ENCODE peak calls at places on chromosomes 1 and 21, in six cellular contexts. One of them, this sample, is unnamed.

GRCh38 chr1:155166373-155167165 is 6.5 kb downstream of the KRTCAP2 start:
- DNase-seq in left lung: no peak
- DNase-seq in AG04450: no peak
- DNase-seq in heart right ventricle: peak; percentile 90
- DNase-seq in foreskin fibroblast: no peak
- DNase-seq in epithelial cell of esophagus: no peak
- DNase-seq in this sample: no peak

GRCh38 chr1:235873045-235873444 is 6.3 kb upstream of the LYST start:
- DNase-seq in foreskin fibroblast: no peak
- DNase-seq in left lung: no peak
- DNase-seq in AG04450: no peak
- DNase-seq in epithelial cell of esophagus: no peak
- DNase-seq in heart right ventricle: no peak
- DNase-seq in this sample: no peak

GRCh38 chr1:24045766-24046165 is 65.6 kb upstream of the SRSF10 start:
- DNase-seq in epithelial cell of esophagus: no peak
- DNase-seq in left lung: no peak
- DNase-seq in AG04450: no peak
- DNase-seq in foreskin fibroblast: peak; percentile 38
- DNase-seq in heart right ventricle: no peak
- DNase-seq in this sample: no peak

GRCh38 chr1:41414291-41414690 is 53.1 kb downstream of the FOXO6 start:
- DNase-seq in AG04450: no peak
- DNase-seq in foreskin fibroblast: no peak
- DNase-seq in heart right ventricle: no peak
- DNase-seq in epithelial cell of esophagus: no peak
- DNase-seq in left lung: no peak
- DNase-seq in this sample: no peak

GRCh38 chr1:7046314-7046713 is 261.1 kb downstream of the CAMTA1 start:
- DNase-seq in foreskin fibroblast: peak; percentile 16
- DNase-seq in AG04450: peak; percentile 30
- DNase-seq in heart right ventricle: peak; percentile 28
- DNase-seq in left lung: peak; percentile 39
- DNase-seq in epithelial cell of esophagus: peak; percentile 66
- DNase-seq in this sample: peak; percentile 48

GRCh38 chr1:155002479-155003226 is at the start of gene ZBTB7B:
- DNase-seq in foreskin fibroblast: no peak
- DNase-seq in left lung: peak; percentile 60
- DNase-seq in epithelial cell of esophagus: peak; percentile 35
- DNase-seq in heart right ventricle: no peak
- DNase-seq in AG04450: no peak
- DNase-seq in this sample: no peak

GRCh38 chr1:117967900-117968299 is 38.4 kb downstream of the WDR3 start:
- DNase-seq in AG04450: no peak
- DNase-seq in epithelial cell of esophagus: peak; percentile 79
- DNase-seq in left lung: no peak
- DNase-seq in heart right ventricle: no peak
- DNase-seq in foreskin fibroblast: no peak
- DNase-seq in this sample: no peak

GRCh38 chr1:16925635-16926490 is 4.1 kb downstream of the CROCC start:
- DNase-seq in foreskin fibroblast: no peak
- DNase-seq in left lung: no peak
- DNase-seq in heart right ventricle: no peak
- DNase-seq in AG04450: no peak
- DNase-seq in epithelial cell of esophagus: peak; percentile 95
- DNase-seq in this sample: no peak

GRCh38 chr21:27648560-27648959 is 681.7 kb upstream of the ADAMTS5 start:
- DNase-seq in left lung: no peak
- DNase-seq in foreskin fibroblast: peak; percentile 88
- DNase-seq in heart right ventricle: no peak
- DNase-seq in AG04450: peak; percentile 20
- DNase-seq in epithelial cell of esophagus: peak; percentile 84
- DNase-seq in this sample: no peak

GRCh38 chr1:7809742-7810141 is 25.7 kb downstream of the PER3 start:
- DNase-seq in AG04450: no peak
- DNase-seq in left lung: no peak
- DNase-seq in heart right ventricle: no peak
- DNase-seq in foreskin fibroblast: no peak
- DNase-seq in epithelial cell of esophagus: no peak
- DNase-seq in this sample: no peak

GRCh38 chr21:45074048-45074817 is at the start of gene ADARB1:
- DNase-seq in heart right ventricle: peak; percentile 48
- DNase-seq in AG04450: no peak
- DNase-seq in foreskin fibroblast: peak; percentile 53
- DNase-seq in left lung: peak; percentile 57
- DNase-seq in epithelial cell of esophagus: peak; percentile 66
- DNase-seq in this sample: no peak

GRCh38 chr1:231215676-231216385 is 25.2 kb upstream of the GNPAT start:
- DNase-seq in foreskin fibroblast: no peak
- DNase-seq in left lung: no peak
- DNase-seq in AG04450: no peak
- DNase-seq in heart right ventricle: no peak
- DNase-seq in epithelial cell of esophagus: no peak
- DNase-seq in this sample: no peak

GRCh38 chr1:56145524-56145923 is 433.8 kb downstream of the PLPP3 start:
- DNase-seq in left lung: no peak
- DNase-seq in heart right ventricle: no peak
- DNase-seq in AG04450: no peak
- DNase-seq in foreskin fibroblast: no peak
- DNase-seq in epithelial cell of esophagus: no peak
- DNase-seq in this sample: no peak

GRCh38 chr1:151512326-151512725 is 1.1 kb downstream of the CGN start:
- DNase-seq in heart right ventricle: no peak
- DNase-seq in left lung: no peak
- DNase-seq in AG04450: no peak
- DNase-seq in epithelial cell of esophagus: peak; percentile 32
- DNase-seq in foreskin fibroblast: no peak
- DNase-seq in this sample: no peak

GRCh38 chr1:41592451-41593125 is 108.1 kb upstream of the EDN2 start:
- DNase-seq in AG04450: no peak
- DNase-seq in left lung: no peak
- DNase-seq in heart right ventricle: no peak
- DNase-seq in epithelial cell of esophagus: no peak
- DNase-seq in foreskin fibroblast: no peak
- DNase-seq in this sample: no peak

GRCh38 chr1:167447521-167448136 is 70.7 kb downstream of the CD247 start:
- DNase-seq in left lung: peak; percentile 67
- DNase-seq in heart right ventricle: no peak
- DNase-seq in foreskin fibroblast: no peak
- DNase-seq in AG04450: no peak
- DNase-seq in epithelial cell of esophagus: peak; percentile 82
- DNase-seq in this sample: peak; percentile 34

GRCh38 chr1:235336903-235337302 is 8.5 kb downstream of the GGPS1 start:
- DNase-seq in AG04450: no peak
- DNase-seq in left lung: no peak
- DNase-seq in heart right ventricle: peak; percentile 18
- DNase-seq in foreskin fibroblast: no peak
- DNase-seq in epithelial cell of esophagus: no peak
- DNase-seq in this sample: no peak

GRCh38 chr21:35994605-35995004 is 65.7 kb downstream of the SETD4 start:
- DNase-seq in left lung: no peak
- DNase-seq in epithelial cell of esophagus: no peak
- DNase-seq in heart right ventricle: no peak
- DNase-seq in foreskin fibroblast: no peak
- DNase-seq in AG04450: no peak
- DNase-seq in this sample: no peak

DNA sequence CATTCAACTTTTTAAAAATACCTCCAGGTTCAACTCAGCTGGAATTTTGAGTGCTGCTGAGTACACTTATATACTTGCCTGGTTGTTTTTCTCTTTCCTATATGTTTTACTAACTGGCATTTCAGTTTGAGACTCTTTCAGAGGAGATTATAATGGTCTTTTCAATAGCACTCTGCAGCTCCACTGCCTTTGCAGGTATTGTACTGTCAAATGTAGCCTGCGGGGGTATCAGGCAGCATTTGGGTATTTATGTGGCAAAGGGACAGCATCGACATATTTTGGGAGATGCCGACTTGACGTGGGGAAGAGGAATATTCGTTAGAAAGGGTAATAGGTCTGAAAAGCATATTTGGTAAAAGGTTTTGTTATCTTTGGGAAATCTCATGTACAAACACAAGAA is 11.1 kb upstream of the TGFBR3 start:
- DNase-seq in AG04450: no peak
- DNase-seq in foreskin fibroblast: no peak
- DNase-seq in left lung: no peak
- DNase-seq in heart right ventricle: no peak
- DNase-seq in epithelial cell of esophagus: no peak
- DNase-seq in this sample: no peak
- TF ChIP-seq CTCF in AG04450: no peak
- TF ChIP-seq CTCF in foreskin fibroblast: no peak
- TF ChIP-seq CTCF in left lung: no peak
- TF ChIP-seq CTCF in heart right ventricle: no peak
- TF ChIP-seq CTCF in epithelial cell of esophagus: no peak
- TF ChIP-seq CTCF in this sample: no peak

DNA sequence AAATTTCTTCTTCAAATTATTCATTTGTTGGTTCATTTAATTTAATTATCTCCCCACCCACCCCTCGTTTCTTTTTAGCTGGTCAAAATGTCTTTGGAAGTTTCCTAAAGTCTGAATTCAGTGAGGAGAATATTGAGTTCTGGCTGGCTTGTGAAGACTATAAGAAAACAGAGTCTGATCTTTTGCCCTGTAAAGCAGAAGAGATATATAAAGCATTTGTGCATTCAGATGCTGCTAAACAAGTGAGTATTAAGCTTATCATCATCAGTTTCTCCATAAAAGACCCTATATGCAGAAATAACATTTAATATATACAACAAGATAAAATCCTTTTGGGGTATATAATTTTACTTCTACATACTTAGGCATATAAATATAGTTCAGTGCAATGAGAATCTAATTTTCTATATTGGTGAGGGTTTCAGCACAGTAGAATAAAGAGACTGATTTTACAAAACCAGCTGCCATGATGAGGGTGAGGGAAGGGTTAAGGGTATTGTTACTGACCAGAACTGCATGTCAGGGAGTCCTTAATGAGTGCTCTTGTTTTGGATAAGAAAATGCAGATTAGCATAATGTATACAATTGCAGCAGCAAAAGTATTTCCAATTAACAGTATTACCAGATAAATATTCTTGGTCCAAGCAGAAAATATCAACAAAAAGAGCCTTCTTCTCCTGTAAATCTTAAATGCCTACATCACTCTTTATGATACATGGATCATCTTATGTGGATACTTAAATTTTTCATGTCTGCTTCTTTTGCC is 2.8 kb downstream of the RGS1 start:
- DNase-seq in heart right ventricle: no peak
- DNase-seq in epithelial cell of esophagus: no peak
- DNase-seq in foreskin fibroblast: no peak
- DNase-seq in left lung: no peak
- DNase-seq in AG04450: no peak
- DNase-seq in this sample: no peak
- H3K4me3 ChIP-seq in heart right ventricle: no peak overlapping the region
- H3K4me3 ChIP-seq in epithelial cell of esophagus: no peak overlapping the region
- H3K4me3 ChIP-seq in foreskin fibroblast: no peak overlapping the region
- H3K4me3 ChIP-seq in left lung: no peak overlapping the region
- H3K4me3 ChIP-seq in AG04450: no peak overlapping the region
- H3K4me3 ChIP-seq in this sample: no peak overlapping the region

GRCh38 chr1:194155962-194156361 is 969.5 kb upstream of the B3GALT2 start:
- DNase-seq in epithelial cell of esophagus: no peak
- DNase-seq in heart right ventricle: no peak
- DNase-seq in left lung: no peak
- DNase-seq in foreskin fibroblast: no peak
- DNase-seq in AG04450: no peak
- DNase-seq in this sample: no peak

GRCh38 chr1:194164755-194165154 is 978.3 kb upstream of the B3GALT2 start:
- DNase-seq in heart right ventricle: no peak
- DNase-seq in left lung: no peak
- DNase-seq in foreskin fibroblast: no peak
- DNase-seq in AG04450: no peak
- DNase-seq in epithelial cell of esophagus: no peak
- DNase-seq in this sample: no peak

GRCh38 chr1:194161591-194161990 is 975.2 kb upstream of the B3GALT2 start:
- DNase-seq in foreskin fibroblast: peak; percentile 11
- DNase-seq in AG04450: no peak
- DNase-seq in heart right ventricle: no peak
- DNase-seq in epithelial cell of esophagus: no peak
- DNase-seq in left lung: no peak
- DNase-seq in this sample: no peak

GRCh38 chr1:194159941-194160340 is 973.5 kb upstream of the B3GALT2 start:
- DNase-seq in AG04450: no peak
- DNase-seq in epithelial cell of esophagus: peak; percentile 20
- DNase-seq in foreskin fibroblast: no peak
- DNase-seq in left lung: no peak
- DNase-seq in heart right ventricle: no peak
- DNase-seq in this sample: no peak
- TF ChIP-seq CTCF in AG04450: peak; percentile 27
- TF ChIP-seq CTCF in epithelial cell of esophagus: no peak
- TF ChIP-seq CTCF in foreskin fibroblast: peak; percentile 7
- TF ChIP-seq CTCF in left lung: no peak
- TF ChIP-seq CTCF in heart right ventricle: no peak
- TF ChIP-seq CTCF in this sample: no peak

GRCh38 chr1:100722211-100722610 is 2.7 kb downstream of the VCAM1 start:
- DNase-seq in heart right ventricle: no peak
- DNase-seq in AG04450: no peak
- DNase-seq in epithelial cell of esophagus: no peak
- DNase-seq in foreskin fibroblast: no peak
- DNase-seq in left lung: no peak
- DNase-seq in this sample: no peak
- H3K4me3 ChIP-seq in heart right ventricle: peak overlapping the region; percentile 51
- H3K4me3 ChIP-seq in AG04450: peak overlapping the region; percentile 50
- H3K4me3 ChIP-seq in epithelial cell of esophagus: no peak overlapping the region
- H3K4me3 ChIP-seq in foreskin fibroblast: no peak overlapping the region
- H3K4me3 ChIP-seq in left lung: no peak overlapping the region
- H3K4me3 ChIP-seq in this sample: peak overlapping the region; percentile 22